ENCODE peak calls at places on chromosomes 1 and 21, in eight cellular contexts. F, U, G, D, Q, L, J and S are unnamed samples.

GRCh38 chr1:182061597-182061996 is at the start of gene ZNF648:
- DNase-seq in U (no peak), D (no peak), G (no peak), F (no peak), Q (no peak), J (no peak), L (no peak), S (no peak)

GRCh38 chr1:19889656-19890055 is 7.5 kb downstream of the OTUD3 start:
- DNase-seq in L (no peak), U (no peak), G (no peak), F (no peak), Q (no peak), J (no peak), D (no peak), S (no peak)

GRCh38 chr1:17259233-17259873 is 10.5 kb downstream of the PADI3 start:
- DNase-seq in G (no peak), U (no peak), J (no peak), D (no peak), Q (no peak), F (no peak), L (no peak), S (no peak)

GRCh38 chr1:173249349-173249748 is 42.2 kb upstream of the TNFSF4 start:
- DNase-seq in D (no peak), L (no peak), Q (no peak), J (no peak), U (no peak), G (no peak), F (no peak), S (no peak)

GRCh38 chr21:37060296-37060695 is 12.6 kb downstream of the PIGP start:
- DNase-seq in J (peak), U (no peak), Q (no peak), D (no peak), G (peak), L (no peak), F (no peak), S (peak)

GRCh38 chr1:8025061-8025670 is 943 bp downstream of the ERRFI1 start:
- DNase-seq in G (peak), Q (no peak), U (no peak), D (no peak), J (no peak), F (no peak), L (no peak), S (no peak)

GRCh38 chr21:38140192-38140905 is 116.4 kb upstream of the KCNJ15 start:
- DNase-seq in J (no peak), F (no peak), G (peak), D (no peak), Q (peak), U (no peak), L (no peak), S (no peak)

GRCh38 chr1:50658421-50659076 is 235.3 kb upstream of the DMRTA2 start:
- DNase-seq in U (no peak), Q (no peak), J (no peak), L (no peak), D (no peak), G (peak), F (no peak), S (no peak)

GRCh38 chr1:69485616-69486015 is 82.1 kb upstream of the LRRC7 start:
- DNase-seq in F (no peak), G (no peak), L (no peak), U (no peak), D (no peak), Q (no peak), J (no peak), S (no peak)

GRCh38 chr1:223748773-223749733 is 36.7 kb downstream of the CAPN2 start:
- DNase-seq in U (peak), Q (peak), F (peak), G (peak), D (peak), J (peak), L (peak), S (peak)

GRCh38 chr1:55703726-55704363 is 488.7 kb upstream of the USP24 start:
- DNase-seq in L (no peak), J (no peak), Q (no peak), G (no peak), D (no peak), U (no peak), F (no peak), S (no peak)

GRCh38 chr1:185916866-185917265 is 182.7 kb downstream of the HMCN1 start:
- DNase-seq in G (no peak), J (no peak), Q (no peak), L (no peak), F (no peak), U (no peak), D (no peak), S (no peak)

GRCh38 chr21:25518491-25518911 is 88.8 kb downstream of the MRPL39 start:
- DNase-seq in D (no peak), J (no peak), L (no peak), F (no peak), Q (no peak), U (no peak), G (no peak), S (no peak)

GRCh38 chr1:155911156-155912055 is at the start of gene RIT1:
- DNase-seq in U (peak), Q (peak), F (peak), J (peak), D (peak), G (peak), L (peak), S (peak)

GRCh38 chr1:2866415-2867086 is 65.1 kb upstream of the TTC34 start:
- DNase-seq in L (no peak), U (no peak), Q (no peak), G (no peak), J (no peak), F (no peak), D (no peak), S (no peak)

GRCh38 chr21:42465008-42465878 is 30.8 kb downstream of the RSPH1 start:
- DNase-seq in F (no peak), L (no peak), G (peak), J (no peak), U (no peak), D (peak), Q (no peak), S (no peak)

GRCh38 chr1:220817907-220818306 is 31.2 kb downstream of the MTARC1 start:
- DNase-seq in Q (no peak), L (no peak), D (no peak), U (no peak), J (no peak), F (no peak), G (no peak), S (no peak)

GRCh38 chr1:55781944-55782482 is 566.8 kb upstream of the USP24 start:
- DNase-seq in J (peak), G (peak), F (no peak), L (no peak), U (no peak), Q (no peak), D (no peak), S (no peak)

GRCh38 chr1:184810735-184811316 is 56.2 kb upstream of the EDEM3 start:
- DNase-seq in Q (no peak), F (no peak), D (no peak), G (no peak), L (no peak), J (no peak), U (no peak), S (no peak)

GRCh38 chr1:117826119-117826518 is 103.3 kb downstream of the GDAP2 start:
- DNase-seq in J (no peak), D (no peak), G (no peak), L (no peak), U (no peak), Q (no peak), F (no peak), S (no peak)

GRCh38 chr1:168637350-168637991 is 61.1 kb downstream of the XCL1 start:
- DNase-seq in J (peak), U (no peak), G (peak), Q (no peak), D (peak), L (no peak), F (no peak), S (no peak)

GRCh38 chr1:110548381-110548780 is 29.4 kb upstream of the KCNA10 start:
- DNase-seq in G (peak), L (no peak), U (no peak), F (no peak), Q (no peak), D (no peak), J (peak), S (peak)

GRCh38 chr1:47823016-47823843 is 174.0 kb downstream of the TRABD2B start:
- DNase-seq in Q (no peak), U (no peak), L (no peak), J (no peak), D (no peak), F (no peak), G (no peak), S (peak)

GRCh38 chr21:35258521-35258920 is 209.4 kb upstream of the RUNX1 start:
- DNase-seq in U (no peak), G (no peak), F (no peak), L (no peak), J (no peak), D (no peak), Q (no peak), S (no peak)